ENCODE peak calls at places on chromosomes 2 and 18, in eight cellular contexts. E is CD4-positive, alpha-beta T cell; C is Calu3; P is IMR-90; K is H9; A is fibroblast of lung; R is tibial artery; Y is neural crest cell. X is an unnamed sample.
A peak's percentile ranks its signal among the peaks of the same experiment; 100 is the strongest.

GRCh38 chr18:65753520-65753919 is 2.7 kb downstream of the CDH7 start:
- DNase-seq in E (no peak), C (peak; percentile 50), P (no peak), K (peak; percentile 65), A (peak; percentile 3), R (no peak), Y (peak; percentile 43), X (peak; percentile 55)

GRCh38 chr2:6793371-6793770 is 72.3 kb downstream of the CMPK2 start:
- DNase-seq in E (no peak), C (no peak), P (peak; percentile 19), K (no peak), A (peak; percentile 5), R (no peak), Y (no peak), X (no peak)

GRCh38 chr2:95284886-95285541 is 10.8 kb downstream of the PROM2 start:
- DNase-seq in E (no peak), C (no peak), P (no peak), K (no peak), A (no peak), R (no peak), Y (no peak), X (no peak)

GRCh38 chr2:241003369-241003768 is 5.0 kb downstream of the SNED1 start:
- DNase-seq in E (no peak), C (no peak), P (no peak), K (no peak), A (no peak), R (no peak), Y (no peak), X (no peak)

GRCh38 chr2:86297382-86298147 is 39.9 kb downstream of the REEP1 start:
- DNase-seq in E (no peak), C (no peak), P (no peak), K (peak; percentile 44), A (no peak), R (no peak), Y (no peak), X (no peak)

GRCh38 chr2:21779786-21780185 is 656.0 kb downstream of the TDRD15 start:
- DNase-seq in E (no peak), C (no peak), P (peak; percentile 60), K (no peak), A (no peak), R (no peak), Y (no peak), X (no peak)

GRCh38 chr18:69691008-69691760 is 256.5 kb downstream of the CD226 start:
- DNase-seq in E (no peak), C (no peak), P (no peak), K (no peak), A (no peak), R (no peak), Y (no peak), X (no peak)

GRCh38 chr2:28828382-28828781 is 17.7 kb downstream of the SPDYA start:
- DNase-seq in E (no peak), C (no peak), P (peak; percentile 49), K (no peak), A (no peak), R (no peak), Y (no peak), X (no peak)

GRCh38 chr2:37471994-37472393 is 127.6 kb downstream of the QPCT start:
- DNase-seq in E (no peak), C (no peak), P (peak; percentile 87), K (no peak), A (peak; percentile 90), R (no peak), Y (no peak), X (no peak)

GRCh38 chr2:238313289-238313990 is 6.9 kb upstream of the TRAF3IP1 start:
- DNase-seq in E (no peak), C (no peak), P (no peak), K (no peak), A (no peak), R (no peak), Y (no peak), X (no peak)

GRCh38 chr2:159891917-159892691 is 94.1 kb upstream of the CD302 start:
- DNase-seq in E (no peak), C (peak; percentile 26), P (peak; percentile 78), K (no peak), A (peak; percentile 26), R (no peak), Y (no peak), X (no peak)

GRCh38 chr2:36271266-36271665 is 84.3 kb upstream of the CRIM1 start:
- DNase-seq in E (no peak), C (no peak), P (no peak), K (no peak), A (no peak), R (no peak), Y (no peak), X (no peak)

GRCh38 chr2:239773377-239774141 is 251.6 kb downstream of the NDUFA10 start:
- DNase-seq in E (no peak), C (no peak), P (no peak), K (no peak), A (no peak), R (peak; percentile 14), Y (no peak), X (no peak)

GRCh38 chr18:55786651-55787272 is 198.8 kb upstream of the TCF4 start:
- DNase-seq in E (no peak), C (no peak), P (peak; percentile 36), K (no peak), A (no peak), R (no peak), Y (no peak), X (no peak)

GRCh38 chr2:53448591-53448990 is 319.0 kb upstream of the CHAC2 start:
- DNase-seq in E (no peak), C (no peak), P (no peak), K (no peak), A (peak; percentile 17), R (no peak), Y (no peak), X (no peak)

GRCh38 chr2:42268528-42269151 is 92.4 kb downstream of the COX7A2L start:
- DNase-seq in E (no peak), C (no peak), P (peak; percentile 28), K (no peak), A (no peak), R (no peak), Y (no peak), X (no peak)

DNA sequence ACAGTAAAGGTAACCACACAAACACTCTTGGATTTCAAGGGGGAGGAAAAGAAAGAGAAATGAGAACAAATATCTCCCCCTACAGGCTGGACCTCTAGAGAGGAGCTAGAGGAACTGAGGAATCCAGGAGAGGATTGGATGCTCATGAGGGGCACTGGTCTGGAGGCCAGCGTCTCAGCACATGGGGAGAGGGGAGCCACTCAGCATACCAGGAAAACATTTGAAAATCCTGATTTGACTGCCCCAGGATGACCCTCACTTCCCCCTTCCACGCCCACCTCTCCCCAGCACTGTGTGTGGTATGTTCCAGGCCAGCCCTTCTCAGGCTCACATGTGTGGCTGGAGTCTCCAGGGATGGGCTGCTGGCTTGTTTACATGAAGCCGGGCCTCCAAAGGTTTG is 396.8 kb upstream of the ID2 start:
- DNase-seq in E (no peak), C (no peak), P (no peak), K (peak; percentile 42), A (peak; percentile 8), R (no peak), Y (no peak), X (no peak)
- TF ChIP-seq CTCF in E (no peak), C (no peak), P (peak; percentile 24), K (peak; percentile 67), A (peak; percentile 23), R (no peak), Y (peak; percentile 26), X (no peak)

DNA sequence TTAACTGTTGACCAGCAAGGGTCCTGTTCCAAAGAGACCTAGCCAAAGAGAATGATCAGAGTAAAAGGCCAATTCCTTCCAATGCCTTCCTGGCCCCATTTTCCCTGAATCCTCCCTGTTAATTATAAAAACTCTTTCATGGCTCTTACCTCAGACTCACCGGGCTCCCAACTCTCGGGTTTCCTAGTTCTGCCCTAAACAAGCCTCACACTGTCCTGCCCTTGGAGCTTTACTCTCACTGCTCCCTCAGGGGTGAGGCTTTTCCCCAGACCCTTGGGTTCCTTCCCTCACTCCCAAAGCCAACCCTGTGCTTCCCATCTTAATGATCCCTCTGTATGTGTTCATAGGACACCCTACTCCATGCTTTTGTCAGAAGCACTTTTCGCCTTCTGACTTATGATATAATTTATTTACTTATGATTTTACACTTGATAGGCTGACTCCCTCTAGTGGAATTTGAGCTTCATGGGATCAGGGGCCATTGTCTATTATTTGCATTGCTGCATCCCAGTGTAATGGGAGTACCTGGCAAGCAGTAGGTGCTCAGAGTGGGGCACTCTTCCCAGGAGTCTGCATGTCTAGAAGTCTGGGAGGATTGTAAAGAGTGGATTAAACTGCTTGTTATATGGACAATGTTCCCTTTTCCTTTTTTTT is 29.9 kb upstream of the ZNG1B start:
- DNase-seq in E (no peak), C (no peak), P (peak; percentile 13), K (no peak), A (peak; percentile 9), R (no peak), Y (no peak), X (no peak)
- TF ChIP-seq CTCF in E (no peak), C (no peak), P (peak; percentile 16), K (peak; percentile 50), A (no peak), R (no peak), Y (peak; percentile 26), X (peak; percentile 25)

GRCh38 chr18:14978962-14979535 is 231.1 kb downstream of the ANKRD30B start:
- DNase-seq in E (no peak), C (peak; percentile 66), P (no peak), K (no peak), A (peak; percentile 58), R (no peak), Y (no peak), X (peak; percentile 23)
- TF ChIP-seq CTCF in E (no peak), C (peak; percentile 47), P (no peak), K (peak; percentile 13), A (peak; percentile 49), R (no peak), Y (no peak), X (peak; percentile 35)

GRCh38 chr2:143572421-143572820 is 443.2 kb downstream of the ARHGAP15 start:
- DNase-seq in E (no peak), C (no peak), P (no peak), K (no peak), A (no peak), R (no peak), Y (no peak), X (no peak)

GRCh38 chr2:143579456-143579855 is 450.2 kb downstream of the ARHGAP15 start:
- DNase-seq in E (no peak), C (no peak), P (no peak), K (no peak), A (no peak), R (no peak), Y (no peak), X (no peak)

GRCh38 chr2:143577489-143577888 is 448.3 kb downstream of the ARHGAP15 start:
- DNase-seq in E (no peak), C (no peak), P (no peak), K (no peak), A (no peak), R (no peak), Y (no peak), X (no peak)

GRCh38 chr2:143574069-143574468 is 444.9 kb downstream of the ARHGAP15 start:
- DNase-seq in E (no peak), C (no peak), P (no peak), K (no peak), A (no peak), R (no peak), Y (no peak), X (no peak)

DNA sequence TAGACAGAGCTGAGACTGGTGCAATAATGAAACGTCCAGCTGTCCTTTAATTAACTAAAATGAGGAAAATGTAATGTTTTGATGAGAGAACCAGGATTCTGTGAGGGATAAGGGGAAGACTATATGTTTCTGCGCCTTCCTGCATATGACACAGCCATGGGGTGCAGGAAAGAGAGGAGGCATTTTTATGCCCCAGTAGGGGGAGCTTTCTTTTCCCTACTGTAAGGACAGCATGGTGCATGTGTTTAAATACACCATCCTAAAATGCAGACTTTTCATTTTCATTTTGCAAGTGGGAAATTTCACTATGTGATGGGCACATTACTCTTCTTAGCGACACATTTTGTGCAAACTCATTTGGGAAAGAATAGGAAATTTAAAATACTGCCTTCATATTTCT is 446.1 kb downstream of the ARHGAP15 start:
- DNase-seq in E (no peak), C (peak; percentile 7), P (peak; percentile 14), K (no peak), A (peak; percentile 27), R (no peak), Y (no peak), X (no peak)
- TF ChIP-seq CTCF in E (no peak), C (no peak), P (peak; percentile 35), K (peak; percentile 70), A (peak; percentile 36), R (no peak), Y (peak; percentile 52), X (peak; percentile 23)

X was measured in D721Med.